ENCODE peak calls at places on chromosomes 2 and 18, in five cellular contexts. S is amniotic stem cell, T is dorsolateral prefrontal cortex, W is LoVo, U is tibial nerve. P is an unnamed sample.
A peak's percentile ranks its signal among the peaks of the same experiment; 100 is the strongest.

GRCh38 chr2:168530980-168531379 is 74.9 kb downstream of the CERS6 start:
- DNase-seq in S (no peak), T (no peak), W (no peak), U (no peak), P (no peak)

GRCh38 chr2:127969455-127969854 is 58.4 kb downstream of the SAP130 start:
- DNase-seq in S (no peak), T (no peak), W (no peak), U (no peak), P (no peak)

GRCh38 chr18:46642561-46642960 is 14.5 kb downstream of the LOXHD1 start:
- DNase-seq in S (no peak), T (no peak), W (no peak), U (no peak), P (no peak)

GRCh38 chr2:236284208-236284607 is 20.0 kb upstream of the ASB18 start:
- DNase-seq in S (no peak), T (no peak), W (no peak), U (no peak), P (no peak)

GRCh38 chr2:240630771-240631560 is 5.7 kb downstream of the GPR35 start:
- DNase-seq in S (no peak), T (no peak), W (no peak), U (no peak), P (no peak)

GRCh38 chr2:224927671-224928173 is 114.5 kb downstream of the DOCK10 start:
- DNase-seq in S (no peak), T (no peak), W (no peak), U (no peak), P (no peak)

GRCh38 chr18:12769644-12770440 is 67.0 kb downstream of the PSMG2 start:
- DNase-seq in S (no peak), T (no peak), W (no peak), U (no peak), P (no peak)

GRCh38 chr2:27501042-27501441 is 4.4 kb downstream of the GCKR start:
- DNase-seq in S (no peak), T (no peak), W (no peak), U (no peak), P (peak; percentile 58)

GRCh38 chr2:110869472-110870446 is 137.4 kb downstream of the ACOXL start:
- DNase-seq in S (no peak), T (no peak), W (peak; percentile 32), U (no peak), P (peak; percentile 96)